ENCODE peak calls at places on chromosomes 5 and 9, in four cellular contexts. One of them, this sample, is unnamed.

GRCh38 chr5:108212775-108213346 is 169.0 kb downstream of the FBXL17 start:
- DNase-seq in K562: no peak
- DNase-seq in GM12878: no peak
- DNase-seq in HL-60: no peak
- DNase-seq in this sample: no peak

GRCh38 chr5:161064297-161064696 is 212.3 kb upstream of the ATP10B start:
- DNase-seq in K562: no peak
- DNase-seq in GM12878: no peak
- DNase-seq in HL-60: no peak
- DNase-seq in this sample: no peak

GRCh38 chr9:84926793-84927192 is 257.3 kb downstream of the NTRK2 start:
- DNase-seq in K562: no peak
- DNase-seq in GM12878: no peak
- DNase-seq in HL-60: no peak
- DNase-seq in this sample: no peak

GRCh38 chr9:88998911-88999310 is 7.6 kb downstream of the S1PR3 start:
- DNase-seq in K562: no peak
- DNase-seq in GM12878: no peak
- DNase-seq in HL-60: no peak
- DNase-seq in this sample: no peak

GRCh38 chr9:21576331-21577189 is 94.4 kb upstream of the IFNE start:
- DNase-seq in K562: no peak
- DNase-seq in GM12878: peak
- DNase-seq in HL-60: no peak
- DNase-seq in this sample: no peak

GRCh38 chr5:61273279-61273678 is 58.8 kb upstream of the ZSWIM6 start:
- DNase-seq in K562: no peak
- DNase-seq in GM12878: no peak
- DNase-seq in HL-60: no peak
- DNase-seq in this sample: no peak

GRCh38 chr9:6660512-6660911 is 15.0 kb upstream of the GLDC start:
- DNase-seq in K562: no peak
- DNase-seq in GM12878: no peak
- DNase-seq in HL-60: no peak
- DNase-seq in this sample: no peak

GRCh38 chr9:14310247-14310646 is 3.7 kb downstream of the NFIB start:
- DNase-seq in K562: no peak
- DNase-seq in GM12878: no peak
- DNase-seq in HL-60: no peak
- DNase-seq in this sample: no peak

GRCh38 chr5:97087138-97087537 is 55.3 kb downstream of the LIX1 start:
- DNase-seq in K562: no peak
- DNase-seq in GM12878: no peak
- DNase-seq in HL-60: no peak
- DNase-seq in this sample: no peak

GRCh38 chr5:8457187-8458037 is 588.5 kb downstream of the MTRR start:
- DNase-seq in K562: peak
- DNase-seq in GM12878: peak
- DNase-seq in HL-60: peak
- DNase-seq in this sample: no peak

GRCh38 chr5:115601709-115602584 is at the start of gene TICAM2:
- DNase-seq in K562: peak
- DNase-seq in GM12878: peak
- DNase-seq in HL-60: peak
- DNase-seq in this sample: peak

GRCh38 chr5:52705720-52706119 is 82.0 kb upstream of the ITGA1 start:
- DNase-seq in K562: no peak
- DNase-seq in GM12878: no peak
- DNase-seq in HL-60: no peak
- DNase-seq in this sample: no peak

GRCh38 chr9:15299374-15299939 is 7.6 kb downstream of the TTC39B start:
- DNase-seq in K562: no peak
- DNase-seq in GM12878: peak
- DNase-seq in HL-60: no peak
- DNase-seq in this sample: no peak

GRCh38 chr5:154794525-154795234 is 39.5 kb downstream of the LARP1 start:
- DNase-seq in K562: no peak
- DNase-seq in GM12878: no peak
- DNase-seq in HL-60: no peak
- DNase-seq in this sample: no peak

GRCh38 chr5:176819476-176819875 is 9.1 kb downstream of the UNC5A start:
- DNase-seq in K562: peak
- DNase-seq in GM12878: no peak
- DNase-seq in HL-60: no peak
- DNase-seq in this sample: no peak

GRCh38 chr9:130200038-130200979 is 28.1 kb downstream of the NCS1 start:
- DNase-seq in K562: no peak
- DNase-seq in GM12878: no peak
- DNase-seq in HL-60: no peak
- DNase-seq in this sample: no peak

GRCh38 chr5:25646421-25647341 is 1001.9 kb upstream of the CDH10 start:
- DNase-seq in K562: no peak
- DNase-seq in GM12878: no peak
- DNase-seq in HL-60: no peak
- DNase-seq in this sample: no peak

GRCh38 chr5:93249651-93250289 is 331.2 kb downstream of the NR2F1-AS1 start:
- DNase-seq in K562: no peak
- DNase-seq in GM12878: no peak
- DNase-seq in HL-60: no peak
- DNase-seq in this sample: no peak

DNA sequence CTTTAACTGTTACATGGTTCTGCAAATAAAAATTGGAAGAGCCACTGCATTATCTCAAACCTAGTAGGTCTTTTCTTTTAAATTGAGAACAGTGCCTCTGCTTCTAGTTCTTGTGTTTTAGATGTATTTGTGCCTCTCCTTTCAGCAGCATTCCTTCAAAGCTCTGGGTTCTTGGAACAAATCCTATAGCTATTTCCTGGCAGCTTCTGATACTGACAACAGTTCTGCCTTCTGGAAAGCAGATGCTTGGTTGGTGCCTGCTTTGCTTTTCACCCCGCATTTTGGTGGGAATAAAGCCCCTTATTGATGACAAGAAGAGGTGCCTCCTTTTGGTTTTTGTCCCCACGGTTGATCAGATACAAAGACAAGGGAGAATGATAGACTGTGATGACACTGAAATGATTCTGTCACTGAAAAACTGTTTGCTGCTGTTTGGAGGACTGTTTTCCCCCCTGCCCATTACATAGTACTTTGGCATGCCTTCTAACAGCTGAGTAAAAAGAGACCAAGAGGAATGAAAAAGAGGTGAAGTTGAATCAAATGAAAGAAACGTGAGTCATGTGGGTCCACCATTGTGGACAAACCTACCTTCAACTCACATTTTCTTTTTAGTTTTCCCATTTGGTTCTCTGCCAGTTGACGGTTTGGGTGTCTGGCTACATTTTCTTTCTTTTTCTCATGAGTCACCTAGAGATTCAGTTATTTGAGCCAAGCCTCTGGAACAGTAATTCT is 5.6 kb downstream of the PTCD2 start:
- DNase-seq in K562: no peak
- DNase-seq in GM12878: no peak
- DNase-seq in HL-60: no peak
- DNase-seq in this sample: no peak
- TF ChIP-seq SPI1 in K562: no peak
- TF ChIP-seq SPI1 in GM12878: no peak
- TF ChIP-seq SPI1 in HL-60: no peak
- TF ChIP-seq SPI1 in this sample: no peak

DNA sequence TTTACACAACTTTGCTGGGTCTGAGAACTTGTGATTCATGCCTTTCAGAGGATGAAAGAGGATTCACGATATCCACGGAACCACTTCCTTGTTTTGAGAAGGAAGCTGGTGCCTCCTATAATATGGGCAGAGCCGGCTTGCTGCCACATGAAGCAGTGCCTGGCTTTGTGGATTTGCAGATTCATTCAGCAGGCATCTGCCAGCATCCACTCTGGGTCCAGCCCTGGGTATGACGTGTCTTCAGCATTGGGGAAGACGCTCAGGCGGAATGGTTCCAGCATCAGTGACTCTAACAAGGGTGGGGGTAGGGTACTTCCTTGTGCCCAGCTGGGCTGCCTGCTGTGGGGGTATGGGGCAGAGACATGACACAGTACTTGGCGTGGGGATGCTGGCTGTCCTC is 106.8 kb upstream of the PITX1 start:
- DNase-seq in K562: no peak
- DNase-seq in GM12878: no peak
- DNase-seq in HL-60: peak
- DNase-seq in this sample: no peak
- TF ChIP-seq SPI1 in K562: peak
- TF ChIP-seq SPI1 in GM12878: no peak
- TF ChIP-seq SPI1 in HL-60: peak
- TF ChIP-seq SPI1 in this sample: peak

DNA sequence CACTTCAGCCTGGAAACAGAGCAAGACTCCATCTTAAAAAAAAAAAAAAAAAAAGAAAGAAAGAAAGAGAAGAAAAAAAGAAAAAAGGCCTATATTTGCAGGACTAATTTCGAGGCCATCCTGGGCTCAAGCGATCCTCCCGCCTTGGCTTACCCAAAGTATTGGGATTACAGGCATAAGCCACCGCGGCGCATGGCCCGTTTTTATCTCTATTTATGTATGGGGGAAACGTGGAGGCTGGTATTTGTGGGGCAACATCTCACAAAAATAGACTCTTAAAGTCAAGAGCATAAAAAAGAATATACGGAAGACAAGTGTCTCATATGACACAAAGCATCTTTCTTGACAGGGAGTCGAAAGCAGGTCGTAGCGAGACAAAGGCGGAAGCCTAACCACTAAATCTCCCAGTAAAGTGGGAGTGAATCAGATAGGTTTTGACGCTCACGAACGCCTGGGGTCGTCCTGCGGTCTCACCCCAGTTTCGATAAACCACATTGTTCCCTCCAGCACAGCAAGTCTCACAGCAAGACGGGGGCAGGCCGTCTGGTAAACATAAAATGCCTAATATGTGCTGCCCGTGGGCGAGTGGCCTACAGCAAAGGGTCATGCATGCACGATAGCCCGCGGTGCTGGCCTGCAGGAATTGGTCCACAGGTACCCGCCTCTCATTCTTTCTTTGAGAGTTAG is 1.8 kb upstream of the TRIM41 start:
- DNase-seq in K562: no peak
- DNase-seq in GM12878: peak
- DNase-seq in HL-60: no peak
- DNase-seq in this sample: no peak
- TF ChIP-seq SPI1 in K562: peak
- TF ChIP-seq SPI1 in GM12878: no peak
- TF ChIP-seq SPI1 in HL-60: no peak
- TF ChIP-seq SPI1 in this sample: no peak

GRCh38 chr9:87665516-87665915 is 60.4 kb upstream of the CTSL start:
- DNase-seq in K562: no peak
- DNase-seq in GM12878: no peak
- DNase-seq in HL-60: no peak
- DNase-seq in this sample: no peak
- TF ChIP-seq SPI1 in K562: no peak
- TF ChIP-seq SPI1 in GM12878: no peak
- TF ChIP-seq SPI1 in HL-60: no peak
- TF ChIP-seq SPI1 in this sample: no peak

GRCh38 chr9:107172979-107173347 is 110.1 kb upstream of the RAD23B start:
- DNase-seq in K562: no peak
- DNase-seq in GM12878: peak
- DNase-seq in HL-60: no peak
- DNase-seq in this sample: no peak
- TF ChIP-seq SPI1 in K562: no peak
- TF ChIP-seq SPI1 in GM12878: no peak
- TF ChIP-seq SPI1 in HL-60: no peak
- TF ChIP-seq SPI1 in this sample: no peak

DNA sequence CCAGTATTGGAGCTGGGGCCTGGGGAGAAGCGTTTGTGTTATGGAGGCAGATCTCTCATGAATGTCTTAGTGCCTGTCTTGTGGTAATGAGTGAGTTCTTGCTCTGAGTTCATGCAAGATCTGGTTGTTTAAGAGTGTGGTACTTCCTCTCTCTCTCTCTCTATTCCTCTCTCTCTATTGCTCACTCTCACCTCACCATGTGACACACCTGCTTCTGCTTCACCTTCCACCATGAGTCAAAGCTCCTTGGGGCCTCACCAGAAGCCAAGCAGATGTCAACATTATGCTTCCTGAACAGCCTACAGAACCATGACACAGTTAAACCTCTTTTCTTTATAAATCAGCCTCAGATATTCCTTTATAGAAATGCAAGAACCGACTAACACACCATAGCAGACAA is 242.7 kb upstream of the ADRA1B start:
- DNase-seq in K562: no peak
- DNase-seq in GM12878: no peak
- DNase-seq in HL-60: no peak
- DNase-seq in this sample: no peak
- TF ChIP-seq SPI1 in K562: no peak
- TF ChIP-seq SPI1 in GM12878: no peak
- TF ChIP-seq SPI1 in HL-60: no peak
- TF ChIP-seq SPI1 in this sample: no peak

GRCh38 chr5:14063691-14064090 is 79.5 kb upstream of the TRIO start:
- DNase-seq in K562: no peak
- DNase-seq in GM12878: no peak
- DNase-seq in HL-60: no peak
- DNase-seq in this sample: no peak

GRCh38 chr5:14066326-14066725 is 76.8 kb upstream of the TRIO start:
- DNase-seq in K562: no peak
- DNase-seq in GM12878: no peak
- DNase-seq in HL-60: no peak
- DNase-seq in this sample: no peak

GRCh38 chr5:14063117-14063516 is 80.0 kb upstream of the TRIO start:
- DNase-seq in K562: no peak
- DNase-seq in GM12878: no peak
- DNase-seq in HL-60: no peak
- DNase-seq in this sample: no peak

GRCh38 chr5:14062178-14062577 is 81.0 kb upstream of the TRIO start:
- DNase-seq in K562: no peak
- DNase-seq in GM12878: no peak
- DNase-seq in HL-60: no peak
- DNase-seq in this sample: no peak

DNA sequence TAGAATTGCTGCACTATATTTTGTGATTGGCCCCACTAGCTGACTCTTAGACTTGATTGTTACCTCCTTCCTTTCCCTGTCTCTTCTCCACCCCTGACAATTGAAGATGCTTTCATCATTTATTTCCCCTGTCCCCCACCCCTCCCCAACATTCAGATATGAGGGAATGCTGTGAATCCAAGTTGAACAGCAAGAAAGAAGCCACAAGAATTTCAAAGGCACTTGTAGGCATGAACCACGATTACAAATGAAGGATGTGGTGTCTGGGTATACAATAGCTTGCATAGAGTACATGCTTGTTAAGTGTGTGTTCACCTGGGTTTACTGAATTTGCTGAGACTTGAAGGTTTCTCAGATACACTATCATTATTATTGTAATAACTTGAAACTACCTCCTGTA is 78.3 kb upstream of the TRIO start:
- DNase-seq in K562: no peak
- DNase-seq in GM12878: no peak
- DNase-seq in HL-60: no peak
- DNase-seq in this sample: no peak
- TF ChIP-seq SPI1 in K562: no peak
- TF ChIP-seq SPI1 in GM12878: no peak
- TF ChIP-seq SPI1 in HL-60: no peak
- TF ChIP-seq SPI1 in this sample: no peak

This sample was measured in GM12891.